ENCODE peak calls at places on chromosome X, in eight cellular contexts. E is colonic mucosa; B is AG10803; C is WTC11; D is CD14-positive monocyte; A is epithelial cell of proximal tubule; Y is CD8-positive, alpha-beta T cell; T is BJ. L is an unnamed sample.

GRCh38 chrX:100720301-100720700 is 11.6 kb downstream of the SYTL4 start:
- DNase-seq in E (no peak), B (no peak), C (no peak), D (no peak), A (no peak), Y (no peak), T (no peak), L (no peak)

GRCh38 chrX:56000169-56000568 is 232.0 kb upstream of the KLF8 start:
- DNase-seq in E (no peak), B (peak; percentile 36), C (no peak), D (no peak), A (peak; percentile 4), Y (no peak), T (peak; percentile 19), L (no peak)

GRCh38 chrX:94454606-94455005 is 780.6 kb downstream of the FAM133A start:
- DNase-seq in E (no peak), B (no peak), C (no peak), D (no peak), A (no peak), Y (no peak), T (no peak), L (no peak)

GRCh38 chrX:74090049-74090448 is 213.9 kb upstream of the ZCCHC13 start:
- DNase-seq in E (no peak), B (no peak), C (no peak), D (no peak), A (no peak), Y (no peak), T (no peak), L (no peak)

GRCh38 chrX:101136235-101136634 is 38.2 kb downstream of the CENPI start:
- DNase-seq in E (no peak), B (peak; percentile 15), C (no peak), D (no peak), A (no peak), Y (no peak), T (no peak), L (no peak)

GRCh38 chrX:105564536-105564935 is 257.8 kb upstream of the NRK start:
- DNase-seq in E (no peak), B (peak; percentile 47), C (no peak), D (no peak), A (peak; percentile 4), Y (no peak), T (peak; percentile 7), L (no peak)

GRCh38 chrX:16839224-16839851 is 30.8 kb downstream of the RBBP7 start:
- DNase-seq in E (no peak), B (peak; percentile 18), C (no peak), D (no peak), A (no peak), Y (no peak), T (no peak), L (no peak)

GRCh38 chrX:9861711-9862110 is 75.5 kb downstream of the SHROOM2 start:
- DNase-seq in E (no peak), B (no peak), C (no peak), D (no peak), A (no peak), Y (no peak), T (no peak), L (no peak)

GRCh38 chrX:21885568-21885967 is 29.8 kb downstream of the YY2 start:
- DNase-seq in E (no peak), B (peak; percentile 52), C (no peak), D (no peak), A (no peak), Y (no peak), T (no peak), L (no peak)

GRCh38 chrX:15215366-15215765 is 54.5 kb downstream of the ASB9 start:
- DNase-seq in E (no peak), B (no peak), C (no peak), D (no peak), A (no peak), Y (no peak), T (no peak), L (no peak)

GRCh38 chrX:43218198-43218597 is 437.9 kb upstream of the MAOA start:
- DNase-seq in E (no peak), B (no peak), C (no peak), D (no peak), A (no peak), Y (no peak), T (no peak), L (no peak)

GRCh38 chrX:131025336-131025735 is 32.8 kb upstream of the ARHGAP36 start:
- DNase-seq in E (no peak), B (no peak), C (no peak), D (no peak), A (no peak), Y (no peak), T (no peak), L (no peak)

GRCh38 chrX:67784712-67785111 is 240.9 kb downstream of the AR start:
- DNase-seq in E (no peak), B (no peak), C (no peak), D (no peak), A (no peak), Y (no peak), T (no peak), L (no peak)

GRCh38 chrX:10326578-10326977 is 169.8 kb downstream of the CLCN4 start:
- DNase-seq in E (no peak), B (peak; percentile 63), C (no peak), D (no peak), A (no peak), Y (no peak), T (no peak), L (peak; percentile 4)

GRCh38 chrX:3160771-3161170 is 119.5 kb downstream of the ARSF start:
- DNase-seq in E (no peak), B (no peak), C (no peak), D (no peak), A (no peak), Y (no peak), T (no peak), L (no peak)

GRCh38 chrX:50407976-50408375 is 62.6 kb downstream of the DGKK start:
- DNase-seq in E (no peak), B (no peak), C (peak; percentile 24), D (no peak), A (no peak), Y (no peak), T (no peak), L (no peak)

DNA sequence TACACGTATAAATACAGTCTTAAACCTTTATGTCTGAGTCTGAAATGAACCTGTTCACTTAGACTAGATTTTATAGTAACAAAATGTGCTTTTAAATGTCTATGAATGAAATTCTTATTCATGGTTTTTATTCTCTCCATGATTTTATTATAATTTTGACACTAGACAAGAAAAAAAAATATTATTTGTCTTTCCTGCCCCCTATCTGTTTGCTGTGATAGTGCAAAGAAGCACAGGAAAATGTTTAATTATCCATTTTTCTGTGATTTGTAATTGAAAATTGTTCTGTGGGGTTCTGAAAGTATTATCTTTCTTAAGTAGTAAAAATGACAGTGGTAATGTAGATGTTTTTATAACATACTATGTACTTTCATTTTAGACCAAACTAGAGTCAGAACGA is 52.0 kb downstream of the INTS6L start:
- DNase-seq in E (no peak), B (peak; percentile 0), C (no peak), D (no peak), A (no peak), Y (no peak), T (no peak), L (no peak)
- TF ChIP-seq CTCF in E (no peak), B (peak; percentile 52), C (no peak), D (peak; percentile 52), A (no peak), Y (peak; percentile 49), T (peak; percentile 36), L (peak; percentile 44)

DNA sequence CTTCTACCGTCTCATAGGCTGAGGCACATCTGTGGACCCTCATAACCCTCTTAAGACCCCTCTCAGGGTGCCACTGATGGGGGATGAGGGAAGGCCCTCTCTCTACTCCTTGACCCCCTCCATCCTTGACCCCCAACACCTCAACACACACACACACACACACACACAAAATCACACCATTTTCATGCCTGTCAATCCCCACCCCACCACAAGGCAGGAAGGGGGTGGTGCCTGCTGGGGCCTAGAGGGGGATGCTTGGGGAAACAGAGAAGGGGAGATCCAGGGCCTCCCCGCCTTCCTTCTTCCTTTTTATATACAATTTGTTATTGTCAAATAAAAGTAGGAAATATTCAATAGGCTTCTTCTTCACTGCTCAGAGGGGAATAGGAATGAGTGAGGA is 1.2 kb upstream of the EBP start:
- DNase-seq in E (no peak), B (no peak), C (no peak), D (no peak), A (no peak), Y (no peak), T (no peak), L (no peak)
- TF ChIP-seq CTCF in E (no peak), B (no peak), C (no peak), D (no peak), A (no peak), Y (no peak), T (no peak), L (no peak)

GRCh38 chrX:35076061-35076460 is 133.5 kb downstream of the FAM47B start:
- DNase-seq in E (no peak), B (no peak), C (peak; percentile 9), D (no peak), A (no peak), Y (no peak), T (no peak), L (no peak)
- TF ChIP-seq CTCF in E (no peak), B (no peak), C (no peak), D (no peak), A (peak; percentile 5), Y (no peak), T (no peak), L (no peak)

GRCh38 chrX:109310031-109310430 is 171.9 kb downstream of the GUCY2F start:
- DNase-seq in E (no peak), B (no peak), C (no peak), D (no peak), A (no peak), Y (no peak), T (no peak), L (no peak)

DNA sequence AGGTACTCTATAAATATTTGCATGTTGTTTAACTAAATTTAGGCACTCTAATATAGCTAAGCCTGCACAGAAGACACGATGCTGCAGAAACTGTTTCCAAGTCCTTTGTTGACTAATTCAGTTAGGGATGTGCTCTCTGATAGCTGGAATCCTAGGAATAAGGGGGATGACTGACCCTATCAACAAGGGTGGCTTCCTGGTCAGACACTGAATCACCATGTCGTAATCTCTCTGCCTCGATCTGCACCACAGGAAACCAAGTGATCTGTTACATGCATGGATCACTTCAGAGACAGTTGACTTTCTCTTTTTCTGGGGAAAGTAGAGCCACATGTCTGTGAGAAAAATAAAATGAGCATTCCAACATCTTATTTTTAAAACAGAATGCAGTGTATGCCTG is 169.1 kb downstream of the GUCY2F start:
- DNase-seq in E (no peak), B (no peak), C (no peak), D (no peak), A (no peak), Y (no peak), T (no peak), L (no peak)
- TF ChIP-seq CTCF in E (no peak), B (no peak), C (no peak), D (no peak), A (no peak), Y (no peak), T (no peak), L (no peak)

GRCh38 chrX:71159335-71159734 is 14.7 kb downstream of the NLGN3 start:
- DNase-seq in E (no peak), B (no peak), C (no peak), D (no peak), A (no peak), Y (no peak), T (no peak), L (no peak)
- TF ChIP-seq CTCF in E (no peak), B (no peak), C (no peak), D (no peak), A (no peak), Y (no peak), T (no peak), L (no peak)

GRCh38 chrX:110853610-110854009 is 58.0 kb upstream of the CHRDL1 start:
- DNase-seq in E (no peak), B (peak; percentile 12), C (peak; percentile 21), D (no peak), A (no peak), Y (no peak), T (no peak), L (no peak)
- TF ChIP-seq CTCF in E (no peak), B (peak; percentile 51), C (peak; percentile 17), D (no peak), A (peak; percentile 51), Y (no peak), T (peak; percentile 35), L (peak; percentile 43)